ENCODE peak calls at places on chromosomes 1 and 21, in nine cellular contexts. One of them, this sample, is unnamed.

GRCh38 chr1:149877211-149877946 is 22.0 kb upstream of the BOLA1 start:
- DNase-seq in brain microvascular endothelial cell: no peak
- DNase-seq in AG04450: no peak
- DNase-seq in adrenal gland: no peak
- DNase-seq in body of pancreas: no peak
- DNase-seq in IMR-90: no peak
- DNase-seq in pancreas: no peak
- DNase-seq in cardiac muscle cell: no peak
- DNase-seq in esophagus muscularis mucosa: no peak
- DNase-seq in this sample: no peak

GRCh38 chr1:203813581-203814341 is 18.3 kb downstream of the ZBED6 start:
- DNase-seq in esophagus muscularis mucosa: peak
- DNase-seq in brain microvascular endothelial cell: no peak
- DNase-seq in body of pancreas: no peak
- DNase-seq in cardiac muscle cell: no peak
- DNase-seq in AG04450: no peak
- DNase-seq in pancreas: no peak
- DNase-seq in IMR-90: no peak
- DNase-seq in adrenal gland: no peak
- DNase-seq in this sample: no peak

GRCh38 chr1:9701661-9702060 is 50.1 kb downstream of the PIK3CD start:
- DNase-seq in pancreas: no peak
- DNase-seq in esophagus muscularis mucosa: no peak
- DNase-seq in brain microvascular endothelial cell: no peak
- DNase-seq in IMR-90: no peak
- DNase-seq in body of pancreas: no peak
- DNase-seq in cardiac muscle cell: no peak
- DNase-seq in adrenal gland: no peak
- DNase-seq in AG04450: no peak
- DNase-seq in this sample: no peak

GRCh38 chr21:41600961-41601572 is 93.1 kb upstream of the TMPRSS2 start:
- DNase-seq in body of pancreas: no peak
- DNase-seq in IMR-90: no peak
- DNase-seq in esophagus muscularis mucosa: no peak
- DNase-seq in brain microvascular endothelial cell: no peak
- DNase-seq in adrenal gland: no peak
- DNase-seq in cardiac muscle cell: no peak
- DNase-seq in AG04450: no peak
- DNase-seq in pancreas: peak
- DNase-seq in this sample: no peak

GRCh38 chr1:179586107-179586823 is 5.4 kb upstream of the TDRD5 start:
- DNase-seq in body of pancreas: peak
- DNase-seq in cardiac muscle cell: peak
- DNase-seq in AG04450: no peak
- DNase-seq in esophagus muscularis mucosa: no peak
- DNase-seq in IMR-90: no peak
- DNase-seq in brain microvascular endothelial cell: no peak
- DNase-seq in adrenal gland: peak
- DNase-seq in pancreas: peak
- DNase-seq in this sample: peak

GRCh38 chr1:183039985-183040447 is 16.8 kb downstream of the LAMC1 start:
- DNase-seq in IMR-90: peak
- DNase-seq in esophagus muscularis mucosa: no peak
- DNase-seq in AG04450: peak
- DNase-seq in body of pancreas: no peak
- DNase-seq in pancreas: no peak
- DNase-seq in brain microvascular endothelial cell: peak
- DNase-seq in adrenal gland: no peak
- DNase-seq in cardiac muscle cell: no peak
- DNase-seq in this sample: no peak

GRCh38 chr1:15353839-15354579 is 55.7 kb upstream of the EFHD2 start:
- DNase-seq in pancreas: no peak
- DNase-seq in cardiac muscle cell: peak
- DNase-seq in body of pancreas: no peak
- DNase-seq in AG04450: no peak
- DNase-seq in brain microvascular endothelial cell: peak
- DNase-seq in IMR-90: peak
- DNase-seq in adrenal gland: peak
- DNase-seq in esophagus muscularis mucosa: no peak
- DNase-seq in this sample: no peak

GRCh38 chr1:115262886-115263285 is 75.2 kb downstream of the NGF start:
- DNase-seq in adrenal gland: no peak
- DNase-seq in esophagus muscularis mucosa: no peak
- DNase-seq in brain microvascular endothelial cell: peak
- DNase-seq in body of pancreas: no peak
- DNase-seq in IMR-90: peak
- DNase-seq in cardiac muscle cell: no peak
- DNase-seq in AG04450: peak
- DNase-seq in pancreas: no peak
- DNase-seq in this sample: no peak

GRCh38 chr1:20721117-20722061 is 3.6 kb upstream of the KIF17 start:
- DNase-seq in esophagus muscularis mucosa: no peak
- DNase-seq in body of pancreas: no peak
- DNase-seq in cardiac muscle cell: no peak
- DNase-seq in adrenal gland: peak
- DNase-seq in AG04450: no peak
- DNase-seq in pancreas: no peak
- DNase-seq in brain microvascular endothelial cell: no peak
- DNase-seq in IMR-90: no peak
- DNase-seq in this sample: no peak

GRCh38 chr1:51313961-51314777 is 16.2 kb downstream of the TTC39A start:
- DNase-seq in esophagus muscularis mucosa: no peak
- DNase-seq in cardiac muscle cell: no peak
- DNase-seq in body of pancreas: peak
- DNase-seq in brain microvascular endothelial cell: peak
- DNase-seq in adrenal gland: peak
- DNase-seq in pancreas: peak
- DNase-seq in AG04450: peak
- DNase-seq in IMR-90: peak
- DNase-seq in this sample: peak

GRCh38 chr1:96695954-96696353 is 25.6 kb upstream of the PTBP2 start:
- DNase-seq in IMR-90: no peak
- DNase-seq in pancreas: no peak
- DNase-seq in brain microvascular endothelial cell: no peak
- DNase-seq in body of pancreas: no peak
- DNase-seq in esophagus muscularis mucosa: no peak
- DNase-seq in AG04450: no peak
- DNase-seq in cardiac muscle cell: no peak
- DNase-seq in adrenal gland: no peak
- DNase-seq in this sample: no peak

GRCh38 chr1:186155594-186155993 is 219.5 kb downstream of the TPR start:
- DNase-seq in esophagus muscularis mucosa: no peak
- DNase-seq in pancreas: no peak
- DNase-seq in adrenal gland: no peak
- DNase-seq in AG04450: peak
- DNase-seq in brain microvascular endothelial cell: peak
- DNase-seq in body of pancreas: no peak
- DNase-seq in IMR-90: peak
- DNase-seq in cardiac muscle cell: peak
- DNase-seq in this sample: peak

GRCh38 chr1:58785424-58786058 is 1.7 kb upstream of the JUN start:
- DNase-seq in body of pancreas: peak
- DNase-seq in AG04450: no peak
- DNase-seq in brain microvascular endothelial cell: no peak
- DNase-seq in esophagus muscularis mucosa: no peak
- DNase-seq in pancreas: peak
- DNase-seq in adrenal gland: peak
- DNase-seq in IMR-90: peak
- DNase-seq in cardiac muscle cell: peak
- DNase-seq in this sample: peak

GRCh38 chr21:8994640-8995511 is 1526.5 kb upstream of the TPTE start:
- DNase-seq in adrenal gland: no peak
- DNase-seq in body of pancreas: no peak
- DNase-seq in esophagus muscularis mucosa: no peak
- DNase-seq in brain microvascular endothelial cell: no peak
- DNase-seq in cardiac muscle cell: no peak
- DNase-seq in pancreas: no peak
- DNase-seq in IMR-90: no peak
- DNase-seq in AG04450: no peak
- DNase-seq in this sample: no peak

GRCh38 chr1:20192364-20192763 is 6.0 kb upstream of the PLA2G2C start:
- DNase-seq in body of pancreas: no peak
- DNase-seq in IMR-90: peak
- DNase-seq in brain microvascular endothelial cell: no peak
- DNase-seq in esophagus muscularis mucosa: no peak
- DNase-seq in AG04450: no peak
- DNase-seq in pancreas: no peak
- DNase-seq in cardiac muscle cell: no peak
- DNase-seq in adrenal gland: no peak
- DNase-seq in this sample: peak

GRCh38 chr21:44487831-44488230 is 32.5 kb downstream of the LRRC3 start:
- DNase-seq in adrenal gland: no peak
- DNase-seq in IMR-90: peak
- DNase-seq in esophagus muscularis mucosa: no peak
- DNase-seq in brain microvascular endothelial cell: peak
- DNase-seq in body of pancreas: no peak
- DNase-seq in cardiac muscle cell: no peak
- DNase-seq in pancreas: no peak
- DNase-seq in AG04450: no peak
- DNase-seq in this sample: peak

DNA sequence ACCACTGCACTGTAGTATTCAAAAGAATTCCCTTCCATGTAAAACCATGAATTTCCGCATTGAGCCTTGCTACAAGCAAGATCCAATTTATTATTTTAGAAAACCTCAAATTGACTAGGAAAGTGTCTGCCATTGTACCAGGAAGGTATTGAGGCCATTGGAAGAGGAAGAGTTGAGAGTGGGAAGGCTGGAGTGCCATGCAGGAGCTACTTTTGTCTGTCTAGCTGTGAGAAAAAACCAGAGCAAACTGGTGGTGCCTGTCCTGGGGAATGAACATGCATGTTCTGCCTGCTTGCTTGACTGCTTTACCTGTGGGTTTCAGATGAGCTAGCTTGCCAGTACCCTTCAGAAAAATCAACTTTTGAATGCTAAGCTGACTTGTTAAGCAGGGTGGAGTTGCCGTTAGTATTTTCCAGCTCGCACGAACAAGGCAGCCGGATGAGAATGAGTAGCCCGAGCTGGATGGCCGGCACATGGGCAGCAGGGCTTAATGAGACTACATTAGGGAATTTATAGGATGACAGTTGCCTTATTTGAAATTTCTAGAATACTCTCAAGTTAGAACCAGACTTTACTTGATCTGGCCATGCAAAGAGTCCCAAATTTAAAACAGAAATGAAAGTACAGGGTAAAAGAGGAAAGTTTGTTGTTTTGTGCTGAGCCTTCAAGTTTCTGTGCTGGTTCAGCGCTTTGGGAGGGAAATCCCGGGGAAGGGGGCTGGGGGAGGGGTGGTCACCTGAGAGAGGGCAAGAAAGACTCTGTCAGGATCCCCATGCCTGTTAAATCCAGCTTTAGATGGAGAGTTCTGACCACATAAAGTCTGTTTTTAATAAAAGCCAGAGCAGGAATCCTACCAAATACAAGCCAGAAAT is 29.6 kb upstream of the C1orf105 start:
- DNase-seq in AG04450: no peak
- DNase-seq in esophagus muscularis mucosa: no peak
- DNase-seq in brain microvascular endothelial cell: peak
- DNase-seq in body of pancreas: no peak
- DNase-seq in cardiac muscle cell: no peak
- DNase-seq in IMR-90: no peak
- DNase-seq in pancreas: no peak
- DNase-seq in adrenal gland: peak
- DNase-seq in this sample: peak
- H3K4me3 ChIP-seq in AG04450: no peak
- H3K4me3 ChIP-seq in esophagus muscularis mucosa: no peak
- H3K4me3 ChIP-seq in brain microvascular endothelial cell: no peak
- H3K4me3 ChIP-seq in body of pancreas: no peak
- H3K4me3 ChIP-seq in cardiac muscle cell: no peak
- H3K4me3 ChIP-seq in IMR-90: no peak
- H3K4me3 ChIP-seq in pancreas: no peak
- H3K4me3 ChIP-seq in adrenal gland: no peak
- H3K4me3 ChIP-seq in this sample: no peak

GRCh38 chr1:26996024-26996423 is 2.5 kb downstream of the TRNP1 start:
- DNase-seq in pancreas: peak
- DNase-seq in adrenal gland: no peak
- DNase-seq in cardiac muscle cell: no peak
- DNase-seq in esophagus muscularis mucosa: no peak
- DNase-seq in body of pancreas: no peak
- DNase-seq in brain microvascular endothelial cell: no peak
- DNase-seq in IMR-90: peak
- DNase-seq in AG04450: no peak
- DNase-seq in this sample: no peak
- H3K4me3 ChIP-seq in pancreas: no peak
- H3K4me3 ChIP-seq in adrenal gland: no peak
- H3K4me3 ChIP-seq in cardiac muscle cell: no peak
- H3K4me3 ChIP-seq in esophagus muscularis mucosa: no peak
- H3K4me3 ChIP-seq in body of pancreas: no peak
- H3K4me3 ChIP-seq in brain microvascular endothelial cell: no peak
- H3K4me3 ChIP-seq in IMR-90: peak
- H3K4me3 ChIP-seq in AG04450: peak
- H3K4me3 ChIP-seq in this sample: no peak

DNA sequence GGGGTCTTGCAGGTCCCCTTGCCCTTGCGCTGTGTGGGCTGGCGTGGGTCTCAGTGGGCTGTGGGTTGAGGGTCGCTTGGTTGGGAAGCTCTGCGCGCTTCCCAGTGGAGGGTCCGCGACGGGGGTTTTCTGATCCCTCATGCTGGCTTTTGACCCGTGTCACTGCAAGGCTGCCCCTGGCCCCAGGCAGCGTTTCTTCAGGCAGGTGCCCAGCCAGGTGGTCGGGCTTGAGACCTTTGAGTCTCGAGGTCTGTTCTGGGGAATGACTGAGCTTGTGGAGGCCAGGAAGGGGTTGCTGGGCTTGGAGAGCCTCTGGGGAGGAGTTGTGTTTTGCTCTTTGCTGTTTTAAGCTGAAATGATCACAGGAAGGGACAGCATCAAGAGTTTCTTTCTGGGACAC is 5.3 kb downstream of the SKI start:
- DNase-seq in esophagus muscularis mucosa: no peak
- DNase-seq in body of pancreas: no peak
- DNase-seq in brain microvascular endothelial cell: no peak
- DNase-seq in AG04450: no peak
- DNase-seq in adrenal gland: no peak
- DNase-seq in IMR-90: no peak
- DNase-seq in pancreas: no peak
- DNase-seq in cardiac muscle cell: no peak
- DNase-seq in this sample: no peak
- H3K4me3 ChIP-seq in esophagus muscularis mucosa: peak
- H3K4me3 ChIP-seq in body of pancreas: no peak
- H3K4me3 ChIP-seq in brain microvascular endothelial cell: peak
- H3K4me3 ChIP-seq in AG04450: peak
- H3K4me3 ChIP-seq in adrenal gland: no peak
- H3K4me3 ChIP-seq in IMR-90: no peak
- H3K4me3 ChIP-seq in pancreas: no peak
- H3K4me3 ChIP-seq in cardiac muscle cell: no peak
- H3K4me3 ChIP-seq in this sample: no peak

GRCh38 chr1:104084380-104084779 is 334.7 kb downstream of the AMY1C start:
- DNase-seq in IMR-90: no peak
- DNase-seq in AG04450: no peak
- DNase-seq in adrenal gland: no peak
- DNase-seq in brain microvascular endothelial cell: no peak
- DNase-seq in body of pancreas: no peak
- DNase-seq in cardiac muscle cell: no peak
- DNase-seq in pancreas: no peak
- DNase-seq in esophagus muscularis mucosa: no peak
- DNase-seq in this sample: no peak

DNA sequence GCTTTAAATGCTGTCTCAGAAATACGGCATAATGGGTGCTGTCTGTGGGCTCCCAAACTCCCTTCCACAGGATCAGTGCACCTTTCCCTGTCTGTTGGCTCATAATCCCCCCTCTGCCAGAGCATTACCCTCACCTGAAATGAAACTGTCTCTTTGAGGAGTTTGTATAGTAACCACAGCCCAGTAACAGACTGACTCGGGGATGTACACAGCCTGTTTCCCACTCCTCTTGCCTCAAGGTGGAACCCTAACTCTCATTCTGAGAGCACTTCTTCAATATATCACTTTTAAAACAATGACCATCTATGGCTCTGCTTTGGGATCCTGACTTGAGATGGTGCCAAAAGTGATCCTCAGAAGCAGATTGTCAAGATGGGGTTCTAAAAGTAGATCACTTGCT is 332.5 kb downstream of the AMY1C start:
- DNase-seq in esophagus muscularis mucosa: no peak
- DNase-seq in cardiac muscle cell: no peak
- DNase-seq in adrenal gland: no peak
- DNase-seq in brain microvascular endothelial cell: no peak
- DNase-seq in AG04450: no peak
- DNase-seq in IMR-90: no peak
- DNase-seq in body of pancreas: no peak
- DNase-seq in pancreas: no peak
- DNase-seq in this sample: no peak
- H3K4me3 ChIP-seq in esophagus muscularis mucosa: no peak
- H3K4me3 ChIP-seq in cardiac muscle cell: no peak
- H3K4me3 ChIP-seq in adrenal gland: no peak
- H3K4me3 ChIP-seq in brain microvascular endothelial cell: no peak
- H3K4me3 ChIP-seq in AG04450: no peak
- H3K4me3 ChIP-seq in IMR-90: no peak
- H3K4me3 ChIP-seq in body of pancreas: no peak
- H3K4me3 ChIP-seq in pancreas: no peak
- H3K4me3 ChIP-seq in this sample: no peak

This sample was measured in hepatocyte.